ENCODE peak calls at places on chromosomes 2 and 18, in five cellular contexts. K is AG04449, Q is fibroblast of the aortic adventitia, B is right lobe of liver, A is IMR-90. T is an unnamed sample.

GRCh38 chr2:60641866-60642788 is 88.7 kb upstream of the BCL11A start:
- DNase-seq in K (no peak), Q (peak), B (peak), A (peak), T (peak)

GRCh38 chr2:235614176-235614860 is 120.5 kb downstream of the AGAP1 start:
- DNase-seq in K (no peak), Q (peak), B (no peak), A (no peak), T (no peak)

GRCh38 chr18:8858888-8859511 is 153.6 kb downstream of the MTCL1 start:
- DNase-seq in K (peak), Q (peak), B (no peak), A (peak), T (peak)

GRCh38 chr2:79850912-79851311 is 338.1 kb downstream of the CTNNA2 start:
- DNase-seq in K (no peak), Q (no peak), B (no peak), A (no peak), T (no peak)

GRCh38 chr18:3179430-3180089 is 40.2 kb downstream of the MYOM1 start:
- DNase-seq in K (no peak), Q (no peak), B (no peak), A (no peak), T (no peak)

GRCh38 chr2:154924531-154924930 is 226.0 kb downstream of the KCNJ3 start:
- DNase-seq in K (no peak), Q (no peak), B (no peak), A (no peak), T (no peak)

GRCh38 chr2:166516712-166517303 is 22.8 kb upstream of the SCN7A start:
- DNase-seq in K (no peak), Q (peak), B (no peak), A (peak), T (peak)

GRCh38 chr18:66646622-66647021 is 42.7 kb upstream of the CDH19 start:
- DNase-seq in K (no peak), Q (no peak), B (no peak), A (no peak), T (peak)

GRCh38 chr18:23938901-23939341 is 75.6 kb upstream of the TTC39C start:
- DNase-seq in K (no peak), Q (no peak), B (no peak), A (no peak), T (peak)

GRCh38 chr2:45825001-45825651 is 173.7 kb downstream of the PRKCE start:
- DNase-seq in K (no peak), Q (no peak), B (no peak), A (no peak), T (no peak)

GRCh38 chr18:42446195-42446594 is 491.2 kb downstream of the PIK3C3 start:
- DNase-seq in K (no peak), Q (peak), B (no peak), A (no peak), T (peak)

GRCh38 chr2:19434413-19434812 is 76.0 kb upstream of the OSR1 start:
- DNase-seq in K (no peak), Q (no peak), B (no peak), A (no peak), T (no peak)

GRCh38 chr18:35680139-35680551 is 98.6 kb downstream of the GALNT1 start:
- DNase-seq in K (no peak), Q (no peak), B (no peak), A (no peak), T (peak)

GRCh38 chr2:134137182-134137595 is 116.7 kb upstream of the MGAT5 start:
- DNase-seq in K (no peak), Q (peak), B (no peak), A (peak), T (peak)

GRCh38 chr2:21467910-21468309 is 344.1 kb downstream of the TDRD15 start:
- DNase-seq in K (no peak), Q (no peak), B (no peak), A (peak), T (no peak)

GRCh38 chr2:128498589-128498988 is 179.9 kb upstream of the HS6ST1 start:
- DNase-seq in K (no peak), Q (no peak), B (no peak), A (no peak), T (no peak)

GRCh38 chr2:181231886-181232644 is 225.1 kb upstream of the ITGA4 start:
- DNase-seq in K (no peak), Q (peak), B (no peak), A (no peak), T (peak)
- TF ChIP-seq CTCF in K (no peak), Q (no peak), B (no peak), A (no peak), T (no peak)

DNA sequence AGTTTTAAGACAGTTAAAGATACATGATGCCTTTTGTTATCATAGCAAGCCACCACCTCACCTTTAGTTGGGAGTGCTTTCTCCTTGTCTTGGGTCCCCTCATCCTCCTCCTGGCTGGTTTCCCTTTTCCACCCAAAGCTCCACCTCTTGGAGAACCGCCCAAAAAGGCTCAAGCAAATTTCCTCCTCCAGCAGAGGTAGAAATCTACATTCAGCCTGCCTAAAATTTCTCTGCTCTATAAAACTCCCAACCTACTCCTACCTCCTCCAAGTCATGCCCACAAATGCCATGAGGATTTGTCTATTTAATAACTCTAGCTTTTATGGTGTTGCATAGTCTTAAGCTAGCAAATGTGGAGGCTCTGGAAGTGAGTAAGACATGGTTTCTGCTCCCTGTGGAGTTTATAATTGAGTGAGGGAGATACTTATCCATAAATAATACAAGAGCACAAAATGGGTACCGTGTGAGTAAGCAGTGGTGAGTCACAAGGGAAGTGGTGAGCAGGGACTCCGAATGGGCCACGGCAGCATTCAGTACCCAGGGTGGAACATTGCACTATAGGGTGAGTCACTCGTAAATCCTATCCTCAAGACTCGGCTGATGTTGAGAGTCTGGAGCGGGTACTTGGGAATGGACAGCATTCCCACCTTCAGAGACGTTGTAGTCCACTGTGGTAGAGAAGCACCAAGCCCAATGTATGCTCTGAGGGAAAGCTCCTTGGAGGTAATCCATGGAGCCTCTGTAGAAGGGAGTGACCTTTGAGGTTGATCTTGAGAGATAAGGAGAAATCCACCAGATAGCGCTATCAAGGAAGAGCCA is 146.3 kb downstream of the RTN4 start:
- DNase-seq in K (peak), Q (peak), B (peak), A (peak), T (peak)
- H3K4me3 ChIP-seq in K (no peak), Q (no peak), B (no peak), A (no peak), T (no peak)

GRCh38 chr2:29293830-29294438 is 178.7 kb downstream of the CLIP4 start:
- DNase-seq in K (no peak), Q (peak), B (no peak), A (peak), T (peak)
- TF ChIP-seq CTCF in K (no peak), Q (no peak), B (no peak), A (no peak), T (no peak)

DNA sequence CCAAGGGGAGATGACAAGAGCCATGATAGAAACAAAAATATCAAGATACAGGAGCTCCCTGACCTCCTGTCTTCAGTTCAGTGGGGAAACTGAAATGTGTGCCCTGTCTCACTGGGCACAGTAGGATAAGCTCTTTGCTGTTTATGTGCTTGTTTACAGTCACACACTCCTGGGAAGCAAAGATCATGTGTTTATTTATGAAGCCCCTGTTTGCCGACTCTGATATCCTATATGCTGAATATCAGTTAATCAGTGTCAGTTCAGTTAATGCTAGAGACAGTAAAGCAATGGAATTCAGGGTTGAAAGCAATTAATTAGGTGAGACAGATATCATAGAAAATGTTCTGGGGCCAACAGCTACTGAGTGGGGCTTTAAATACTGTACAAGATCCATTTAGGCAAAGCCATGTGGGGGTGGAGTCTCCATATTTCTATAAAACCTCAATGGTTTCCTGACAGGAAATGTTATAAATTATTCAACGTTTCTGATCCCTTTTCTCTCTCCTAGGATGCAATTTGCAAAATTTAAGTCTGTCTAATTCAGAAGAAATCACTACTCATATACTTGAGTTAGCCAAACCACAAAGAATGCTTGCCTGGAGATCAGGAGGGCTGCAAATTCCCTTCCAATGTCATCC is 551.4 kb downstream of the CMPK2 start:
- DNase-seq in K (no peak), Q (no peak), B (no peak), A (no peak), T (no peak)
- H3K4me3 ChIP-seq in K (no peak), Q (no peak), B (no peak), A (no peak), T (no peak)

T was measured in cardiac fibroblast.